ENCODE peak calls at places on chromosomes 5 and 9, in seven cellular contexts. A, M, D, F, E, O and Y are unnamed samples.

GRCh38 chr5:146072595-146072994 is 32.8 kb downstream of the PLAC8L1 start:
- DNase-seq in A (no peak), M (no peak), D (no peak), F (no peak), E (no peak), O (no peak), Y (no peak)

GRCh38 chr5:169895876-169896275 is 84.4 kb downstream of the INSYN2B start:
- DNase-seq in A (no peak), M (peak; percentile 49), D (no peak), F (no peak), E (no peak), O (no peak), Y (peak; percentile 57)

GRCh38 chr9:127899200-127899943 is at the start of gene ST6GALNAC6:
- DNase-seq in A (peak; percentile 98), M (peak; percentile 82), D (peak; percentile 61), F (peak; percentile 70), E (no peak), O (peak; percentile 85), Y (peak; percentile 44)

GRCh38 chr5:96664669-96665068 is 2.5 kb downstream of the CAST start:
- DNase-seq in A (no peak), M (no peak), D (no peak), F (peak; percentile 77), E (no peak), O (no peak), Y (no peak)

GRCh38 chr9:36656842-36657241 is 84.1 kb downstream of the MELK start:
- DNase-seq in A (no peak), M (no peak), D (no peak), F (no peak), E (no peak), O (no peak), Y (no peak)

GRCh38 chr5:33608476-33609026 is 167.8 kb downstream of the TARS1 start:
- DNase-seq in A (peak; percentile 34), M (no peak), D (no peak), F (peak; percentile 0), E (no peak), O (no peak), Y (no peak)

GRCh38 chr5:173010547-173011464 is 27.2 kb downstream of the ATP6V0E1 start:
- DNase-seq in A (no peak), M (peak; percentile 74), D (no peak), F (peak; percentile 19), E (no peak), O (peak; percentile 76), Y (no peak)

GRCh38 chr5:176734756-176735342 is 75.5 kb upstream of the UNC5A start:
- DNase-seq in A (peak; percentile 11), M (no peak), D (no peak), F (no peak), E (no peak), O (peak; percentile 52), Y (no peak)

GRCh38 chr9:137217276-137218211 is 4.5 kb downstream of the RNF208 start:
- DNase-seq in A (no peak), M (no peak), D (peak; percentile 48), F (peak; percentile 92), E (no peak), O (no peak), Y (no peak)

GRCh38 chr9:111456536-111456935 is 27.6 kb downstream of the ECPAS start:
- DNase-seq in A (no peak), M (no peak), D (no peak), F (no peak), E (no peak), O (no peak), Y (no peak)

GRCh38 chr5:176816791-176817272 is 6.5 kb downstream of the UNC5A start:
- DNase-seq in A (no peak), M (no peak), D (no peak), F (no peak), E (no peak), O (no peak), Y (no peak)

GRCh38 chr9:101458955-101459631 is 23.5 kb upstream of the ALDOB start:
- DNase-seq in A (peak; percentile 76), M (no peak), D (no peak), F (peak; percentile 85), E (peak; percentile 56), O (no peak), Y (peak; percentile 12)

GRCh38 chr5:178123094-178123986 is 7.5 kb upstream of the RMND5B start:
- DNase-seq in A (no peak), M (no peak), D (no peak), F (no peak), E (no peak), O (no peak), Y (no peak)

GRCh38 chr9:105157178-105157583 is 87.3 kb upstream of the SLC44A1 start:
- DNase-seq in A (peak; percentile 76), M (peak; percentile 75), D (peak; percentile 30), F (peak; percentile 75), E (peak; percentile 42), O (peak; percentile 95), Y (peak; percentile 70)

GRCh38 chr5:1208743-1209551 is 7.6 kb downstream of the SLC6A19 start:
- DNase-seq in A (peak; percentile 79), M (peak; percentile 39), D (no peak), F (peak; percentile 81), E (no peak), O (no peak), Y (no peak)

GRCh38 chr5:80318212-80318611 is 1.6 kb upstream of the SPZ1 start:
- DNase-seq in A (peak; percentile 42), M (no peak), D (no peak), F (no peak), E (no peak), O (no peak), Y (no peak)

GRCh38 chr5:98816574-98817222 is 43.2 kb downstream of the RGMB start:
- DNase-seq in A (no peak), M (no peak), D (no peak), F (peak; percentile 78), E (no peak), O (no peak), Y (no peak)

GRCh38 chr5:132782101-132782500 is 5.1 kb upstream of the SEPTIN8 start:
- DNase-seq in A (no peak), M (peak; percentile 55), D (no peak), F (no peak), E (no peak), O (peak; percentile 57), Y (no peak)

GRCh38 chr5:135980650-135981049 is 25.9 kb upstream of the LECT2 start:
- DNase-seq in A (no peak), M (no peak), D (no peak), F (no peak), E (no peak), O (no peak), Y (no peak)

GRCh38 chr9:99231708-99232107 is 9.6 kb downstream of the SEC61B start:
- DNase-seq in A (peak; percentile 38), M (no peak), D (no peak), F (no peak), E (no peak), O (no peak), Y (no peak)

GRCh38 chr9:110650991-110651411 is 17.6 kb upstream of the MUSK start:
- DNase-seq in A (no peak), M (peak; percentile 37), D (no peak), F (no peak), E (peak; percentile 97), O (no peak), Y (peak; percentile 43)

GRCh38 chr5:76787237-76787636 is 31.6 kb upstream of the F2RL1 start:
- DNase-seq in A (no peak), M (peak; percentile 73), D (peak; percentile 54), F (peak; percentile 71), E (peak; percentile 88), O (peak; percentile 80), Y (no peak)

GRCh38 chr9:34334337-34334824 is 5.0 kb downstream of the NUDT2 start:
- DNase-seq in A (no peak), M (no peak), D (no peak), F (no peak), E (no peak), O (no peak), Y (peak; percentile 60)

DNA sequence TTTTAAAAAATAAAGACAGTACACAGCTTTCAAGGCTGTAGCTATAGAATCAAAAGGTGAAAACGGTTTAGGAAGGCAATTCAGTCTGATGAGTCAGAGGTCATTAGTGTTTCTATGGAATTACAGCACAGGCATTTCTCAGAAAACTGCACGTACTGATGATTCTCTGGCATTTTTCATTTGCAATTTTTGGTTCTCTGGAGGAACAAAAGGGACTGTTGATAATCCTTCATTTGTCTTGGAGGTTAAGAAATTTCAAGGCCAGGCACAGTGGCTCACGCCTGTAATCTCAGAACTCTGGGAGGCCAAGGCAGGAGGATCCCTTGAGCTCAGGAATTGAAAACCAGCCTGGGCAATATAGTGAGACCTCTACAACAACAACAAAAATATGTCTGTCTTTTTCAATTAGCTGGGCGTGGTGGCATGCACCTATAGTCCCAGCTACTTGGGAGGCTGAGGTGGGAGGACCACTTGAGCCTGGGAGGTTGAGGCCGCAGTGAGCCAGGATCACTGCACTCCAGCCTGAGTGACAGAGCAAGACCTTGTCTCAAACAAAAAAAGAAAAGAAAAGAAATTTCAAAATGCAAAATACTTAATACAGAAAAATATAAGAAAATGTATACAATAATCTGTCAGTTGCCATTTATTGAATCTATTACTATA is 27.3 kb downstream of the NR6A1 start:
- DNase-seq in A (no peak), M (no peak), D (no peak), F (peak; percentile 49), E (no peak), O (no peak), Y (no peak)
- H3K27ac ChIP-seq in A (peak overlapping the region; percentile 18), M (no peak overlapping the region), D (no peak overlapping the region), F (no peak overlapping the region), E (peak overlapping the region; percentile 12), O (no peak overlapping the region), Y (no peak overlapping the region)

GRCh38 chr5:107979272-107979671 is 308.5 kb upstream of the EFNA5 start:
- DNase-seq in A (no peak), M (no peak), D (no peak), F (no peak), E (no peak), O (no peak), Y (no peak)
- H3K27ac ChIP-seq in A (no peak overlapping the region), M (no peak overlapping the region), D (no peak overlapping the region), F (no peak overlapping the region), E (no peak overlapping the region), O (no peak overlapping the region), Y (no peak overlapping the region)

GRCh38 chr5:38766151-38766550 is 79.7 kb upstream of the OSMR start:
- DNase-seq in A (no peak), M (no peak), D (no peak), F (no peak), E (no peak), O (no peak), Y (no peak)

GRCh38 chr5:38768411-38769211 is 77.2 kb upstream of the OSMR start:
- DNase-seq in A (no peak), M (no peak), D (no peak), F (no peak), E (no peak), O (no peak), Y (no peak)

DNA sequence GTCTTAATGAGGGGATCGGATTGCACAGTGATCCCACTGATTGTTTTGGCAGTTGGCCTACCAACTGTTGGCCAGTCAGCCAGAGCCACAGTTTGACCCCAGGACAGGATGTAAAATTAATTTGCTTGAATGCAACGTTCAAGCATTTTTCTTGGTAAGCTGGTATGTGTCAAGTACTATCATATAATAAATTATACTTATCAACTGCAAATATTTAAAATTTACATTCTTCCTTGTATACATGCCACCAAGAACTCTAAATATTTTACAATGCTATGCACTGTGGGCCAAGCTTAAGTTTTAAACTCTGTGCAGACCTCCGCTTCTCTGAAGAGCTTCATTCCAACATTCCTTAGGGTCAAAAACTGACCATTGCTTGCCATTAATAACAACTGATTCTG is 80.4 kb upstream of the OSMR start:
- DNase-seq in A (no peak), M (no peak), D (no peak), F (no peak), E (peak; percentile 66), O (no peak), Y (no peak)
- H3K27ac ChIP-seq in A (no peak overlapping the region), M (no peak overlapping the region), D (no peak overlapping the region), F (no peak overlapping the region), E (no peak overlapping the region), O (no peak overlapping the region), Y (no peak overlapping the region)

GRCh38 chr9:130873966-130874365 is 22.6 kb downstream of the QRFP start:
- DNase-seq in A (no peak), M (peak; percentile 3), D (no peak), F (no peak), E (no peak), O (no peak), Y (no peak)
- H3K27ac ChIP-seq in A (no peak overlapping the region), M (no peak overlapping the region), D (peak overlapping the region; percentile 57), F (no peak overlapping the region), E (no peak overlapping the region), O (peak overlapping the region; percentile 59), Y (no peak overlapping the region)